ENCODE peak calls at places on chromosomes 3 and 15, in nine cellular contexts. One of them, this sample, is unnamed. For H3K4me1, the result is how much of the 10 kb centered on the place peaks cover.

GRCh38 chr3:119175869-119176756 is 2.7 kb downstream of the UPK1B start:
- DNase-seq in PC-3: peak
- DNase-seq in fibroblast of lung: no peak
- DNase-seq in cardiac muscle cell: no peak
- DNase-seq in upper lobe of right lung: no peak
- DNase-seq in endothelial cell of umbilical vein: no peak
- DNase-seq in upper lobe of left lung: no peak
- DNase-seq in SJSA1: no peak
- DNase-seq in transverse colon: peak
- DNase-seq in this sample: no peak

GRCh38 chr3:132418916-132419315 is 1.6 kb downstream of the DNAJC13 start:
- DNase-seq in fibroblast of lung: peak
- DNase-seq in upper lobe of right lung: no peak
- DNase-seq in endothelial cell of umbilical vein: peak
- DNase-seq in PC-3: no peak
- DNase-seq in transverse colon: no peak
- DNase-seq in upper lobe of left lung: no peak
- DNase-seq in cardiac muscle cell: no peak
- DNase-seq in SJSA1: no peak
- DNase-seq in this sample: no peak

GRCh38 chr15:81939604-81940440 is 106.0 kb downstream of the MEX3B start:
- DNase-seq in PC-3: peak
- DNase-seq in fibroblast of lung: peak
- DNase-seq in SJSA1: no peak
- DNase-seq in endothelial cell of umbilical vein: peak
- DNase-seq in upper lobe of right lung: no peak
- DNase-seq in upper lobe of left lung: no peak
- DNase-seq in cardiac muscle cell: no peak
- DNase-seq in transverse colon: no peak
- DNase-seq in this sample: no peak

GRCh38 chr3:86887876-86888275 is 103.1 kb downstream of the VGLL3 start:
- DNase-seq in endothelial cell of umbilical vein: no peak
- DNase-seq in SJSA1: no peak
- DNase-seq in upper lobe of left lung: no peak
- DNase-seq in fibroblast of lung: no peak
- DNase-seq in upper lobe of right lung: no peak
- DNase-seq in transverse colon: no peak
- DNase-seq in PC-3: peak
- DNase-seq in cardiac muscle cell: no peak
- DNase-seq in this sample: no peak

GRCh38 chr3:11140054-11140712 is 14.1 kb upstream of the HRH1 start:
- DNase-seq in fibroblast of lung: peak
- DNase-seq in endothelial cell of umbilical vein: no peak
- DNase-seq in transverse colon: peak
- DNase-seq in PC-3: peak
- DNase-seq in upper lobe of left lung: peak
- DNase-seq in SJSA1: no peak
- DNase-seq in upper lobe of right lung: no peak
- DNase-seq in cardiac muscle cell: no peak
- DNase-seq in this sample: peak

GRCh38 chr3:185558395-185558794 is 6.0 kb upstream of the LIPH start:
- DNase-seq in cardiac muscle cell: no peak
- DNase-seq in upper lobe of right lung: peak
- DNase-seq in endothelial cell of umbilical vein: no peak
- DNase-seq in PC-3: peak
- DNase-seq in transverse colon: peak
- DNase-seq in upper lobe of left lung: peak
- DNase-seq in fibroblast of lung: no peak
- DNase-seq in SJSA1: no peak
- DNase-seq in this sample: no peak

GRCh38 chr3:14680716-14681115 is 5.8 kb downstream of the C3orf20 start:
- DNase-seq in upper lobe of right lung: no peak
- DNase-seq in endothelial cell of umbilical vein: peak
- DNase-seq in upper lobe of left lung: no peak
- DNase-seq in cardiac muscle cell: no peak
- DNase-seq in PC-3: peak
- DNase-seq in fibroblast of lung: peak
- DNase-seq in SJSA1: no peak
- DNase-seq in transverse colon: no peak
- DNase-seq in this sample: no peak

GRCh38 chr15:49471733-49472132 is 48.7 kb downstream of the FGF7 start:
- DNase-seq in fibroblast of lung: no peak
- DNase-seq in PC-3: no peak
- DNase-seq in endothelial cell of umbilical vein: no peak
- DNase-seq in upper lobe of left lung: no peak
- DNase-seq in cardiac muscle cell: no peak
- DNase-seq in upper lobe of right lung: no peak
- DNase-seq in SJSA1: no peak
- DNase-seq in transverse colon: peak
- DNase-seq in this sample: no peak

GRCh38 chr3:27483117-27484001 is 825 bp downstream of the SLC4A7 start:
- DNase-seq in PC-3: peak
- DNase-seq in endothelial cell of umbilical vein: peak
- DNase-seq in SJSA1: peak
- DNase-seq in upper lobe of left lung: peak
- DNase-seq in fibroblast of lung: peak
- DNase-seq in cardiac muscle cell: peak
- DNase-seq in transverse colon: peak
- DNase-seq in upper lobe of right lung: peak
- DNase-seq in this sample: peak

GRCh38 chr3:27485853-27486252 is 1.7 kb upstream of the SLC4A7 start:
- DNase-seq in endothelial cell of umbilical vein: no peak
- DNase-seq in upper lobe of left lung: no peak
- DNase-seq in SJSA1: no peak
- DNase-seq in transverse colon: no peak
- DNase-seq in upper lobe of right lung: no peak
- DNase-seq in cardiac muscle cell: no peak
- DNase-seq in PC-3: peak
- DNase-seq in fibroblast of lung: no peak
- DNase-seq in this sample: no peak

GRCh38 chr3:27484002-27484844 is at the start of gene SLC4A7:
- DNase-seq in upper lobe of right lung: peak
- DNase-seq in transverse colon: peak
- DNase-seq in endothelial cell of umbilical vein: peak
- DNase-seq in fibroblast of lung: peak
- DNase-seq in PC-3: peak
- DNase-seq in SJSA1: peak
- DNase-seq in upper lobe of left lung: peak
- DNase-seq in cardiac muscle cell: peak
- DNase-seq in this sample: peak

GRCh38 chr3:27479816-27480543 is 4.2 kb downstream of the SLC4A7 start:
- DNase-seq in upper lobe of right lung: no peak
- DNase-seq in transverse colon: no peak
- DNase-seq in cardiac muscle cell: no peak
- DNase-seq in endothelial cell of umbilical vein: no peak
- DNase-seq in PC-3: peak
- DNase-seq in SJSA1: no peak
- DNase-seq in upper lobe of left lung: no peak
- DNase-seq in fibroblast of lung: no peak
- DNase-seq in this sample: no peak
- H3K4me3 ChIP-seq in upper lobe of right lung: no peak
- H3K4me3 ChIP-seq in transverse colon: no peak
- H3K4me3 ChIP-seq in cardiac muscle cell: no peak
- H3K4me3 ChIP-seq in endothelial cell of umbilical vein: no peak
- H3K4me3 ChIP-seq in PC-3: no peak
- H3K4me3 ChIP-seq in SJSA1: no peak
- H3K4me3 ChIP-seq in upper lobe of left lung: no peak
- H3K4me3 ChIP-seq in fibroblast of lung: no peak
- H3K4me3 ChIP-seq in this sample: no peak

GRCh38 chr15:74400313-74400850 is 32.9 kb upstream of the CYP11A1 start:
- DNase-seq in upper lobe of left lung: no peak
- DNase-seq in cardiac muscle cell: no peak
- DNase-seq in endothelial cell of umbilical vein: no peak
- DNase-seq in SJSA1: no peak
- DNase-seq in transverse colon: no peak
- DNase-seq in PC-3: no peak
- DNase-seq in upper lobe of right lung: no peak
- DNase-seq in fibroblast of lung: no peak
- DNase-seq in this sample: no peak

GRCh38 chr15:74397239-74398068 is 30.0 kb upstream of the CYP11A1 start:
- DNase-seq in cardiac muscle cell: no peak
- DNase-seq in upper lobe of left lung: no peak
- DNase-seq in endothelial cell of umbilical vein: no peak
- DNase-seq in transverse colon: peak
- DNase-seq in upper lobe of right lung: no peak
- DNase-seq in PC-3: peak
- DNase-seq in fibroblast of lung: no peak
- DNase-seq in SJSA1: no peak
- DNase-seq in this sample: no peak

GRCh38 chr15:74398183-74398582 is 30.7 kb upstream of the CYP11A1 start:
- DNase-seq in cardiac muscle cell: no peak
- DNase-seq in transverse colon: no peak
- DNase-seq in upper lobe of left lung: no peak
- DNase-seq in upper lobe of right lung: no peak
- DNase-seq in fibroblast of lung: no peak
- DNase-seq in PC-3: peak
- DNase-seq in endothelial cell of umbilical vein: no peak
- DNase-seq in SJSA1: no peak
- DNase-seq in this sample: no peak

GRCh38 chr15:74399511-74400312 is 32.3 kb upstream of the CYP11A1 start:
- DNase-seq in upper lobe of right lung: no peak
- DNase-seq in endothelial cell of umbilical vein: no peak
- DNase-seq in cardiac muscle cell: no peak
- DNase-seq in transverse colon: peak
- DNase-seq in upper lobe of left lung: no peak
- DNase-seq in fibroblast of lung: peak
- DNase-seq in PC-3: peak
- DNase-seq in SJSA1: no peak
- DNase-seq in this sample: no peak

DNA sequence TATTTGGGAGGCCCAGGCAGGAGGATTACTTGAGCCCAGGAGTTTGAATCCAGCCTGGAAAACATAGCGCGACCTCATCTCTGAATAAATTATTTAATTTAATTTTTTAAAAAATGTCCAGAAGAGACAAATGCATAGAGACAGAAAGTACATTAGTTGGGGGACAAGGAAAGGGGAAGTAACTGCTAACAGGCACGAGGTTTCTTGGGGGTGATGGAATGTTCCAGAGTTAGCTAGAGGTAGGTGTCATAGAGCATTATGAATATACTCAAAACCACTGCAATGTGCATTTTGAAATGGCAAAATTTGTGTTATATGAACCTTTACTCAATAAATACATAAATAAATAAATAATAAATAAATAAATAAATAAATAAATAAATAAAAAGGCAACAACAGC is 31.7 kb upstream of the CYP11A1 start:
- DNase-seq in PC-3: no peak
- DNase-seq in endothelial cell of umbilical vein: no peak
- DNase-seq in SJSA1: no peak
- DNase-seq in upper lobe of left lung: no peak
- DNase-seq in cardiac muscle cell: no peak
- DNase-seq in upper lobe of right lung: no peak
- DNase-seq in fibroblast of lung: no peak
- DNase-seq in transverse colon: no peak
- DNase-seq in this sample: no peak
- H3K4me1 ChIP-seq in PC-3: half or more
- H3K4me1 ChIP-seq in endothelial cell of umbilical vein: under half
- H3K4me1 ChIP-seq in SJSA1: under half
- H3K4me1 ChIP-seq in upper lobe of left lung: under half
- H3K4me1 ChIP-seq in cardiac muscle cell: under half
- H3K4me1 ChIP-seq in upper lobe of right lung: under half
- H3K4me1 ChIP-seq in fibroblast of lung: under half
- H3K4me1 ChIP-seq in transverse colon: under half
- H3K4me1 ChIP-seq in this sample: under half

GRCh38 chr3:55246016-55246415 is 241.1 kb downstream of the WNT5A start:
- DNase-seq in transverse colon: no peak
- DNase-seq in fibroblast of lung: peak
- DNase-seq in cardiac muscle cell: no peak
- DNase-seq in PC-3: no peak
- DNase-seq in upper lobe of right lung: no peak
- DNase-seq in upper lobe of left lung: no peak
- DNase-seq in SJSA1: no peak
- DNase-seq in endothelial cell of umbilical vein: no peak
- DNase-seq in this sample: no peak

GRCh38 chr3:55243686-55244085 is 243.4 kb downstream of the WNT5A start:
- DNase-seq in SJSA1: no peak
- DNase-seq in PC-3: no peak
- DNase-seq in fibroblast of lung: no peak
- DNase-seq in transverse colon: no peak
- DNase-seq in cardiac muscle cell: peak
- DNase-seq in upper lobe of right lung: no peak
- DNase-seq in endothelial cell of umbilical vein: no peak
- DNase-seq in upper lobe of left lung: no peak
- DNase-seq in this sample: no peak

GRCh38 chr3:55242921-55243320 is 244.2 kb downstream of the WNT5A start:
- DNase-seq in PC-3: no peak
- DNase-seq in fibroblast of lung: no peak
- DNase-seq in upper lobe of left lung: no peak
- DNase-seq in cardiac muscle cell: no peak
- DNase-seq in upper lobe of right lung: no peak
- DNase-seq in endothelial cell of umbilical vein: no peak
- DNase-seq in transverse colon: no peak
- DNase-seq in SJSA1: no peak
- DNase-seq in this sample: no peak

GRCh38 chr3:55245391-55245790 is 241.7 kb downstream of the WNT5A start:
- DNase-seq in fibroblast of lung: no peak
- DNase-seq in SJSA1: no peak
- DNase-seq in upper lobe of right lung: no peak
- DNase-seq in upper lobe of left lung: no peak
- DNase-seq in PC-3: no peak
- DNase-seq in transverse colon: no peak
- DNase-seq in endothelial cell of umbilical vein: no peak
- DNase-seq in cardiac muscle cell: no peak
- DNase-seq in this sample: no peak

GRCh38 chr3:55244247-55244646 is 242.9 kb downstream of the WNT5A start:
- DNase-seq in upper lobe of left lung: peak
- DNase-seq in transverse colon: no peak
- DNase-seq in upper lobe of right lung: no peak
- DNase-seq in endothelial cell of umbilical vein: no peak
- DNase-seq in cardiac muscle cell: no peak
- DNase-seq in fibroblast of lung: no peak
- DNase-seq in PC-3: no peak
- DNase-seq in SJSA1: no peak
- DNase-seq in this sample: no peak
- H3K4me3 ChIP-seq in upper lobe of left lung: no peak
- H3K4me3 ChIP-seq in transverse colon: no peak
- H3K4me3 ChIP-seq in upper lobe of right lung: no peak
- H3K4me3 ChIP-seq in endothelial cell of umbilical vein: no peak
- H3K4me3 ChIP-seq in cardiac muscle cell: no peak
- H3K4me3 ChIP-seq in fibroblast of lung: no peak
- H3K4me3 ChIP-seq in PC-3: no peak
- H3K4me3 ChIP-seq in SJSA1: no peak
- H3K4me3 ChIP-seq in this sample: no peak

DNA sequence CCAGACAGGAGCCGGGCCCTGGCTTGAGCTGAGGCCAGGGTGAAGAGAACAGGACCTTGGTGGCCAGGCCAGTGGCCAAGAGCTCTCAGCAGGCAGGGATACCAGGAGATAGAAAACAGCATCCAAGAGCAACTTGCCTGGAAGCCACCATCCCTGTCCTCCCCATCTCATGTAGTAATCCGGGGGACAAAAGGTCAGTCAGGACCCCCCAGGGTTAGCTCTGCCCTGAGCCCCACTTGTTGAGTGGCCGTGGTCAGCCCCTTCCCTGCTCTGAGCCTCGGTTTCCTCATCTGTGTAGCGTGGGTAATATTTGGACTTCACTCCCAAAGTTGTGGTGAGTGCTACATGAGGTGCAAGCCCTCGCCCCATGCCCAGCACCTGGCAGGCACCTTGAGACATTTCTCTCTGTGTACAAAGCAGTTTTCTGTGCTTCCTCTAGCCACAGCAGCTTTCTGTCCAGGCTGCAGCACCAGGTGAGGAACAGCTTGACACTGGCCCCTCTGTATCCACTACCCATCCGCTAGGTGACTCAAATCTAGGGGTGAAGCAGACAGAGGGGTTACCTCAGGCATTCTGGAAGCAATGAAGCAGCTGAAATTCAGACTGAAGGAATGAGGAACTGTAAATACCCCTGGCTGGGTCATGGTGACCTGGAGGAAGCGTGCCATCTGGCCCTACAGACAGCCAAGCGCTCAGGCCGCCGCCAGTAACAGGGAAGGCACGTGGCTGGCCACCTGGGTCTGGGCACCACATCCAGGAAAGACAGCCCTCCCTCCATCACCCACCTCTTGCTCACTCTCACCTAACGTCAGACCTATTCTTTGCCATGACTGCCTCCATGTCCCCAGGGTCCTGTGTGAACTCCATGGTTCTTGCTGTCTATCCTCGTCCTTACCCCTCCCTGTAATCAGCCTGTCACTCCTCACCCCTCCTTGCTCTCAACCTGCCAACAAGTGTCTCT is 6.7 kb downstream of the CISH start:
- DNase-seq in cardiac muscle cell: no peak
- DNase-seq in transverse colon: peak
- DNase-seq in upper lobe of right lung: no peak
- DNase-seq in PC-3: no peak
- DNase-seq in fibroblast of lung: no peak
- DNase-seq in upper lobe of left lung: peak
- DNase-seq in endothelial cell of umbilical vein: no peak
- DNase-seq in SJSA1: no peak
- DNase-seq in this sample: no peak
- H3K4me1 ChIP-seq in cardiac muscle cell: under half
- H3K4me1 ChIP-seq in transverse colon: half or more
- H3K4me1 ChIP-seq in upper lobe of right lung: half or more
- H3K4me1 ChIP-seq in PC-3: under half
- H3K4me1 ChIP-seq in fibroblast of lung: under half
- H3K4me1 ChIP-seq in upper lobe of left lung: half or more
- H3K4me1 ChIP-seq in endothelial cell of umbilical vein: under half
- H3K4me1 ChIP-seq in SJSA1: under half
- H3K4me1 ChIP-seq in this sample: half or more

This sample was measured in tibial artery.